ENCODE peak calls at places on chromosomes 2 and 18, in nine cellular contexts. One of them, this sample, is unnamed.

GRCh38 chr18:41917199-41917598 is 37.8 kb upstream of the PIK3C3 start:
- DNase-seq in GM23248: peak
- DNase-seq in stimulated activated CD8-positive, alpha-beta memory T cell treated with anti-CD3 and anti-CD28 coated beads, Interleukin-12 subunit alpha, Interleukin-12 subunit beta, amount 100 ng/mL, for 4 hours: no peak
- DNase-seq in right lobe of liver: no peak
- DNase-seq in type B pancreatic cell: no peak
- DNase-seq in GF-D8: no peak
- DNase-seq in foreskin fibroblast: no peak
- DNase-seq in neural crest cell: no peak
- DNase-seq in HT1080: no peak
- DNase-seq in this sample: no peak

GRCh38 chr18:29271496-29271895 is 1094.6 kb upstream of the CDH2 start:
- DNase-seq in GF-D8: no peak
- DNase-seq in type B pancreatic cell: no peak
- DNase-seq in foreskin fibroblast: peak
- DNase-seq in GM23248: no peak
- DNase-seq in right lobe of liver: no peak
- DNase-seq in stimulated activated CD8-positive, alpha-beta memory T cell treated with anti-CD3 and anti-CD28 coated beads, Interleukin-12 subunit alpha, Interleukin-12 subunit beta, amount 100 ng/mL, for 4 hours: no peak
- DNase-seq in neural crest cell: no peak
- DNase-seq in HT1080: peak
- DNase-seq in this sample: no peak

GRCh38 chr2:212384027-212384426 is 154.6 kb downstream of the ERBB4 start:
- DNase-seq in neural crest cell: no peak
- DNase-seq in type B pancreatic cell: no peak
- DNase-seq in HT1080: no peak
- DNase-seq in GF-D8: no peak
- DNase-seq in GM23248: no peak
- DNase-seq in stimulated activated CD8-positive, alpha-beta memory T cell treated with anti-CD3 and anti-CD28 coated beads, Interleukin-12 subunit alpha, Interleukin-12 subunit beta, amount 100 ng/mL, for 4 hours: no peak
- DNase-seq in foreskin fibroblast: no peak
- DNase-seq in right lobe of liver: no peak
- DNase-seq in this sample: no peak

GRCh38 chr2:127498386-127498785 is 27.9 kb downstream of the IWS1 start:
- DNase-seq in HT1080: no peak
- DNase-seq in GF-D8: no peak
- DNase-seq in neural crest cell: no peak
- DNase-seq in GM23248: peak
- DNase-seq in foreskin fibroblast: peak
- DNase-seq in stimulated activated CD8-positive, alpha-beta memory T cell treated with anti-CD3 and anti-CD28 coated beads, Interleukin-12 subunit alpha, Interleukin-12 subunit beta, amount 100 ng/mL, for 4 hours: no peak
- DNase-seq in type B pancreatic cell: no peak
- DNase-seq in right lobe of liver: no peak
- DNase-seq in this sample: no peak

GRCh38 chr2:203427061-203427460 is 98.9 kb downstream of the ABI2 start:
- DNase-seq in HT1080: peak
- DNase-seq in GM23248: peak
- DNase-seq in type B pancreatic cell: no peak
- DNase-seq in stimulated activated CD8-positive, alpha-beta memory T cell treated with anti-CD3 and anti-CD28 coated beads, Interleukin-12 subunit alpha, Interleukin-12 subunit beta, amount 100 ng/mL, for 4 hours: no peak
- DNase-seq in right lobe of liver: no peak
- DNase-seq in neural crest cell: no peak
- DNase-seq in GF-D8: no peak
- DNase-seq in foreskin fibroblast: peak
- DNase-seq in this sample: no peak

GRCh38 chr2:74768401-74768914 is 65.5 kb upstream of the HK2 start:
- DNase-seq in HT1080: no peak
- DNase-seq in type B pancreatic cell: no peak
- DNase-seq in right lobe of liver: no peak
- DNase-seq in neural crest cell: no peak
- DNase-seq in stimulated activated CD8-positive, alpha-beta memory T cell treated with anti-CD3 and anti-CD28 coated beads, Interleukin-12 subunit alpha, Interleukin-12 subunit beta, amount 100 ng/mL, for 4 hours: no peak
- DNase-seq in GF-D8: no peak
- DNase-seq in GM23248: peak
- DNase-seq in foreskin fibroblast: peak
- DNase-seq in this sample: no peak

GRCh38 chr2:223993634-223994232 is 36.5 kb downstream of the MRPL44 start:
- DNase-seq in right lobe of liver: no peak
- DNase-seq in foreskin fibroblast: peak
- DNase-seq in GM23248: peak
- DNase-seq in HT1080: peak
- DNase-seq in neural crest cell: peak
- DNase-seq in type B pancreatic cell: no peak
- DNase-seq in stimulated activated CD8-positive, alpha-beta memory T cell treated with anti-CD3 and anti-CD28 coated beads, Interleukin-12 subunit alpha, Interleukin-12 subunit beta, amount 100 ng/mL, for 4 hours: peak
- DNase-seq in GF-D8: no peak
- DNase-seq in this sample: peak

GRCh38 chr18:43661570-43661969 is 384.3 kb upstream of the SYT4 start:
- DNase-seq in neural crest cell: no peak
- DNase-seq in type B pancreatic cell: no peak
- DNase-seq in right lobe of liver: no peak
- DNase-seq in GF-D8: no peak
- DNase-seq in foreskin fibroblast: peak
- DNase-seq in GM23248: peak
- DNase-seq in stimulated activated CD8-positive, alpha-beta memory T cell treated with anti-CD3 and anti-CD28 coated beads, Interleukin-12 subunit alpha, Interleukin-12 subunit beta, amount 100 ng/mL, for 4 hours: no peak
- DNase-seq in HT1080: peak
- DNase-seq in this sample: no peak

GRCh38 chr2:61109291-61109690 is 43.6 kb downstream of the SANBR start:
- DNase-seq in GM23248: no peak
- DNase-seq in GF-D8: no peak
- DNase-seq in HT1080: no peak
- DNase-seq in neural crest cell: no peak
- DNase-seq in right lobe of liver: no peak
- DNase-seq in foreskin fibroblast: peak
- DNase-seq in stimulated activated CD8-positive, alpha-beta memory T cell treated with anti-CD3 and anti-CD28 coated beads, Interleukin-12 subunit alpha, Interleukin-12 subunit beta, amount 100 ng/mL, for 4 hours: no peak
- DNase-seq in type B pancreatic cell: no peak
- DNase-seq in this sample: no peak